ENCODE peak calls at places on chromosomes 16 and 17, in four cellular contexts. One of them, this sample, is unnamed.

GRCh38 chr16:1631931-1632637 is 19.9 kb downstream of the CRAMP1 start:
- DNase-seq in GM12878: no peak
- DNase-seq in HepG2: no peak
- DNase-seq in H1: no peak
- DNase-seq in this sample: no peak

GRCh38 chr16:15907863-15908478 is 19.6 kb upstream of the CEP20 start:
- DNase-seq in HepG2: peak
- DNase-seq in GM12878: peak
- DNase-seq in H1: peak
- DNase-seq in this sample: no peak

GRCh38 chr17:4479982-4480751 is 18.5 kb upstream of the SPNS2 start:
- DNase-seq in GM12878: no peak
- DNase-seq in HepG2: no peak
- DNase-seq in H1: no peak
- DNase-seq in this sample: no peak

GRCh38 chr17:9941305-9941704 is 36.2 kb upstream of the RCVRN start:
- DNase-seq in H1: no peak
- DNase-seq in HepG2: no peak
- DNase-seq in GM12878: no peak
- DNase-seq in this sample: no peak

GRCh38 chr16:11032922-11033291 is 88.5 kb downstream of the CLEC16A start:
- DNase-seq in HepG2: no peak
- DNase-seq in GM12878: no peak
- DNase-seq in H1: no peak
- DNase-seq in this sample: no peak

GRCh38 chr16:80084614-80085013 is 456.2 kb upstream of the DYNLRB2 start:
- DNase-seq in HepG2: peak
- DNase-seq in H1: peak
- DNase-seq in GM12878: no peak
- DNase-seq in this sample: peak

GRCh38 chr16:57462209-57462977 is at the start of gene POLR2C:
- DNase-seq in H1: peak
- DNase-seq in HepG2: peak
- DNase-seq in GM12878: peak
- DNase-seq in this sample: peak

GRCh38 chr16:85616608-85617311 is 3.6 kb downstream of the GSE1 start:
- DNase-seq in H1: no peak
- DNase-seq in GM12878: peak
- DNase-seq in HepG2: no peak
- DNase-seq in this sample: no peak

GRCh38 chr16:23941963-23942564 is 106.3 kb downstream of the PRKCB start:
- DNase-seq in GM12878: no peak
- DNase-seq in HepG2: no peak
- DNase-seq in H1: no peak
- DNase-seq in this sample: no peak

GRCh38 chr16:4700380-4700996 is 7.1 kb downstream of the NUDT16L1 start:
- DNase-seq in H1: no peak
- DNase-seq in GM12878: no peak
- DNase-seq in HepG2: no peak
- DNase-seq in this sample: no peak

GRCh38 chr16:70653809-70654771 is 7.7 kb downstream of the IL34 start:
- DNase-seq in HepG2: peak
- DNase-seq in H1: peak
- DNase-seq in GM12878: peak
- DNase-seq in this sample: peak

GRCh38 chr17:4516740-4517139 is 18.1 kb downstream of the SPNS2 start:
- DNase-seq in HepG2: no peak
- DNase-seq in GM12878: no peak
- DNase-seq in H1: no peak
- DNase-seq in this sample: no peak

GRCh38 chr17:67360880-67361279 is 5.5 kb downstream of the PSMD12 start:
- DNase-seq in HepG2: no peak
- DNase-seq in H1: no peak
- DNase-seq in GM12878: no peak
- DNase-seq in this sample: no peak

GRCh38 chr16:84103678-84104077 is 13.1 kb downstream of the MBTPS1 start:
- DNase-seq in HepG2: no peak
- DNase-seq in GM12878: no peak
- DNase-seq in H1: no peak
- DNase-seq in this sample: no peak

GRCh38 chr16:70448075-70448474 is 6.3 kb upstream of the FCSK start:
- DNase-seq in GM12878: no peak
- DNase-seq in H1: no peak
- DNase-seq in HepG2: no peak
- DNase-seq in this sample: no peak

GRCh38 chr17:11031787-11032186 is 193.9 kb upstream of the PIRT start:
- DNase-seq in HepG2: no peak
- DNase-seq in GM12878: no peak
- DNase-seq in H1: peak
- DNase-seq in this sample: peak

GRCh38 chr16:2148714-2149629 is 547 bp downstream of the RAB26 start:
- DNase-seq in H1: peak
- DNase-seq in HepG2: no peak
- DNase-seq in GM12878: no peak
- DNase-seq in this sample: no peak

GRCh38 chr17:45305532-45306087 is 11.2 kb downstream of the MAP3K14 start:
- DNase-seq in HepG2: no peak
- DNase-seq in H1: no peak
- DNase-seq in GM12878: no peak
- DNase-seq in this sample: no peak

GRCh38 chr17:4839965-4840892 is 7.1 kb downstream of the MINK1 start:
- DNase-seq in GM12878: no peak
- DNase-seq in H1: no peak
- DNase-seq in HepG2: no peak
- DNase-seq in this sample: no peak

GRCh38 chr17:49365667-49366066 is 3.6 kb upstream of the ZNF652 start:
- DNase-seq in HepG2: peak
- DNase-seq in H1: no peak
- DNase-seq in GM12878: no peak
- DNase-seq in this sample: no peak

GRCh38 chr16:74608944-74609343 is 2.0 kb upstream of the GLG1 start:
- DNase-seq in GM12878: no peak
- DNase-seq in HepG2: no peak
- DNase-seq in H1: no peak
- DNase-seq in this sample: no peak

GRCh38 chr17:81909966-81910839 is 996 bp downstream of the PCYT2 start:
- DNase-seq in HepG2: peak
- DNase-seq in H1: no peak
- DNase-seq in GM12878: no peak
- DNase-seq in this sample: no peak

GRCh38 chr16:58266336-58266735 is 28.5 kb downstream of the PRSS54 start:
- DNase-seq in HepG2: no peak
- DNase-seq in GM12878: no peak
- DNase-seq in H1: no peak
- DNase-seq in this sample: no peak

GRCh38 chr16:59463776-59464175 is 729.7 kb upstream of the GOT2 start:
- DNase-seq in H1: no peak
- DNase-seq in GM12878: no peak
- DNase-seq in HepG2: no peak
- DNase-seq in this sample: no peak

GRCh38 chr16:20538687-20539086 is 37.5 kb downstream of the ACSM2B start:
- DNase-seq in GM12878: no peak
- DNase-seq in HepG2: no peak
- DNase-seq in H1: no peak
- DNase-seq in this sample: no peak

GRCh38 chr17:67212716-67213417 is 32.1 kb downstream of the HELZ start:
- DNase-seq in HepG2: no peak
- DNase-seq in H1: no peak
- DNase-seq in GM12878: no peak
- DNase-seq in this sample: no peak

GRCh38 chr16:15553313-15554088 is 89.5 kb downstream of the MARF1 start:
- DNase-seq in HepG2: no peak
- DNase-seq in H1: no peak
- DNase-seq in GM12878: no peak
- DNase-seq in this sample: no peak

GRCh38 chr17:49200423-49201083 is 9.8 kb downstream of the GNGT2 start:
- DNase-seq in HepG2: no peak
- DNase-seq in GM12878: no peak
- DNase-seq in H1: no peak
- DNase-seq in this sample: no peak

GRCh38 chr16:53446090-53446489 is 11.8 kb downstream of the RBL2 start:
- DNase-seq in GM12878: no peak
- DNase-seq in H1: no peak
- DNase-seq in HepG2: no peak
- DNase-seq in this sample: no peak

GRCh38 chr16:9092282-9092962 is 978 bp downstream of the HAPSTR1 start:
- DNase-seq in H1: peak
- DNase-seq in GM12878: no peak
- DNase-seq in HepG2: peak
- DNase-seq in this sample: no peak

GRCh38 chr16:53061256-53061655 is 6.5 kb downstream of the CHD9 start:
- DNase-seq in H1: no peak
- DNase-seq in HepG2: no peak
- DNase-seq in GM12878: peak
- DNase-seq in this sample: no peak

GRCh38 chr16:28845173-28846079 is 722 bp downstream of the TUFM start:
- DNase-seq in H1: no peak
- DNase-seq in GM12878: no peak
- DNase-seq in HepG2: peak
- DNase-seq in this sample: no peak

GRCh38 chr16:11391576-11391975 is 46.3 kb downstream of the RMI2 start:
- DNase-seq in GM12878: no peak
- DNase-seq in H1: no peak
- DNase-seq in HepG2: no peak
- DNase-seq in this sample: no peak

GRCh38 chr16:30470632-30471007 is 1.9 kb upstream of the ITGAL start:
- DNase-seq in GM12878: no peak
- DNase-seq in HepG2: no peak
- DNase-seq in H1: no peak
- DNase-seq in this sample: no peak

GRCh38 chr16:30474684-30475083 is 2.1 kb downstream of the ITGAL start:
- DNase-seq in H1: no peak
- DNase-seq in GM12878: no peak
- DNase-seq in HepG2: no peak
- DNase-seq in this sample: no peak

GRCh38 chr16:30473231-30474061 is 904 bp downstream of the ITGAL start:
- DNase-seq in H1: no peak
- DNase-seq in GM12878: no peak
- DNase-seq in HepG2: no peak
- DNase-seq in this sample: no peak

GRCh38 chr16:30474062-30474452 is 1.5 kb downstream of the ITGAL start:
- DNase-seq in HepG2: no peak
- DNase-seq in H1: no peak
- DNase-seq in GM12878: no peak
- DNase-seq in this sample: no peak

DNA sequence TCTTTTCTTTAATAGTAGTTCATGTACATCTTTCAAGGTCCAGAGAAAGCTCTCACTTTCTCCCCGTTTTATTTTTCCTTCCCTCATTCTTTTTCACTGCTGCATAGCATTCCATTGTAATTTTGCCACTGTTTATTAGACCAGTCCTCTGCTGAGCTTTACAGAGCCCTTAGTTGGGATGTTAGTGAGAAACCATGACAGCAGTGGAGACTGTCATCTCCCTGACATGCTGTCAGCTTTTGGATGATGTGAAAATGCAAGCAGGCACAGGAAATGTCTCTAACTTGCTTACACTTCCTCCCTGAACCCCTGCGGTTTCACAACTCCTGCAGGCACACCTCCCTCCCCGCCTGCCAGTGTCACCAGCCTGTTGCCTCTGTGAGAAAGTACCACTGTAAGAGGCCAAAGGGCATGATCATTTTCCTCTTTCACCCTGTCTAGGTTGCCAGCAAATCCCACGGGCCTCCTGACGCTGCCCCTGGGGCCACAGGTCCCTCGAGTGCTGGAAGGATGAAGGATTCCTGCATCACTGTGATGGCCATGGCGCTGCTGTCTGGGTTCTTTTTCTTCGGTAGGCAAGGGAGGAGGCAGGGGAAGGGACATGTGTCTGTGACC is at the start of gene ITGAL:
- DNase-seq in HepG2: no peak
- DNase-seq in H1: no peak
- DNase-seq in GM12878: peak
- DNase-seq in this sample: no peak
- H3K9ac ChIP-seq in HepG2: peak
- H3K9ac ChIP-seq in H1: no peak
- H3K9ac ChIP-seq in GM12878: peak
- H3K9ac ChIP-seq in this sample: no peak

DNA sequence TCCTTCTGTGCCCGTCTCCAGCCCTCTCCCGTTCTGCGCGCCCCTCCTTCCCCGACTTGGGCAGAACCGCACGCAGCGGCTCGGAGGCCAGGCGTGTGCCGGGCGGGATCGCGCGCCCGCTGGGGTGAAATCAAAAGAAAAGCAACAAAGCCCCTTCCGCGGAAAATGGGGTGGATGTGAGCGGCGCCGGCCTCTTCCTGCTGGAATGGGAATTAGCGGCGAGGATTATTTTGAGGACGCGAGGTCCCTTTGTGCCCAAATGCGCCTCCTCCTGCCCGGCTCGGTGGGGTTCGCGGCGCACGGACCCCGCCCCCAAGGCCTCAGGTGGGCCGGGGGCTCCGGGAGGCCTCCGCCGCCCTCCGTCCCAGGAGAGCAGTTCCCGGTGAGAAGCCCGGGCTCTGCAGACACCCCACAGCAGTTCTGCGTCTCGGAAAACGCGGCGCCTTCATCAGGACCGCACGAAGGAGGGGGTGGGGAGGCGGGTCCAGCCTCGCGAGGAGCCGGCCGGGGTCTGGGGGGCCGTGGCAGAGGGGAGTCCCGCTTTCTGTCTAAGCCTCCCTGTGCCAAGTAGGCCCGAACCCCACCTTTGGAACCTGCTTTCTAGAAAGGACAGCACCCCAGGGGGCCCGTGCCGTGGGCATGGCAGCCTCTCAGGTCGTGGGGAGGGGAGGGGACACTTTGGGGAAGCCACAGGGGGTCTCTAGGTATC is 91.0 kb upstream of the CBX4 start:
- DNase-seq in HepG2: no peak
- DNase-seq in GM12878: no peak
- DNase-seq in H1: peak
- DNase-seq in this sample: no peak
- TF ChIP-seq SUZ12 in HepG2: no peak
- TF ChIP-seq SUZ12 in GM12878: no peak
- TF ChIP-seq SUZ12 in H1: no peak
- TF ChIP-seq SUZ12 in this sample: no peak

GRCh38 chr17:60439501-60439900 is 17.2 kb downstream of the CHCT1 start:
- DNase-seq in HepG2: peak
- DNase-seq in GM12878: no peak
- DNase-seq in H1: no peak
- DNase-seq in this sample: no peak

GRCh38 chr17:60435244-60436170 is 13.2 kb downstream of the CHCT1 start:
- DNase-seq in HepG2: peak
- DNase-seq in GM12878: peak
- DNase-seq in H1: peak
- DNase-seq in this sample: peak
- TF ChIP-seq ZNF274 in HepG2: no peak
- TF ChIP-seq ZNF274 in GM12878: no peak
- TF ChIP-seq ZNF274 in H1: no peak
- TF ChIP-seq ZNF274 in this sample: no peak

DNA sequence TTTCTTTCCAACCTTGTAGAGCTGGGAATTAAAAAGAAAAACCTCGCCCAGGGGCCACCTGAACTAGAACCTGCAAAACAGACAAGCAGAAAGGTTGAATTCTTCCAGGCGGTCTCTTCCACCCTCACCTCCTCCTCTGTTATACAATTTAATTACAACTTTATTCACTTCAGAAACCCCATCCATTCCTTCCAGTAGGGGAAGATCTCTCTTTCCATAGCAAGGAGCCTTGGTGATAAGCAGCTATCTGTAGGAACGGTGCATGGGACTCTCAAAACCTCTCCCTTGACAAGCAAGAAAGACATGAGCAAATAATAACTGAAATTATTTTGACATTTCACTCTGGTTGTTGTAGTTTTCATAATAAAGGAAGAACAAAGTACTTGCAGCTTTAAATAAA is 176.0 kb downstream of the RBFOX1 start:
- DNase-seq in H1: no peak
- DNase-seq in GM12878: no peak
- DNase-seq in HepG2: no peak
- DNase-seq in this sample: no peak
- H3K9ac ChIP-seq in H1: no peak
- H3K9ac ChIP-seq in GM12878: no peak
- H3K9ac ChIP-seq in HepG2: no peak
- H3K9ac ChIP-seq in this sample: no peak